ENCODE peak calls at places on chromosomes 13 and 19, in seven cellular contexts. J is stomach, Y is left lung, T is thoracic aorta, W is right lobe of liver, A is H1, L is psoas muscle. C is an unnamed sample.

GRCh38 chr13:112187527-112188297 is 120.8 kb downstream of the SOX1 start:
- DNase-seq in J (no peak), W (no peak), T (no peak), Y (no peak), L (no peak), A (no peak), C (no peak)

GRCh38 chr19:30076751-30077670 is 135.0 kb downstream of the URI1 start:
- DNase-seq in T (no peak), L (no peak), J (no peak), W (peak; percentile 31), A (no peak), Y (peak; percentile 7), C (no peak)

GRCh38 chr19:8517551-8518442 is 3.8 kb upstream of the ZNF414 start:
- DNase-seq in T (no peak), A (no peak), L (no peak), J (no peak), W (no peak), Y (no peak), C (no peak)

GRCh38 chr13:94673841-94674240 is 38.5 kb downstream of the SOX21 start:
- DNase-seq in A (no peak), T (no peak), L (no peak), J (no peak), W (no peak), Y (no peak), C (no peak)

GRCh38 chr13:21657538-21657937 is 13.3 kb upstream of the FGF9 start:
- DNase-seq in J (no peak), L (no peak), A (no peak), T (no peak), Y (no peak), W (no peak), C (no peak)

GRCh38 chr19:28700176-28700575 is 512.8 kb downstream of the UQCRFS1 start:
- DNase-seq in T (no peak), Y (no peak), A (no peak), L (no peak), W (no peak), J (no peak), C (no peak)

GRCh38 chr13:109126973-109127615 is 497.7 kb downstream of the MYO16 start:
- DNase-seq in T (no peak), Y (no peak), L (no peak), J (no peak), W (no peak), A (no peak), C (no peak)

GRCh38 chr19:44757735-44758505 is 9.4 kb downstream of the BCL3 start:
- DNase-seq in Y (peak; percentile 65), A (peak; percentile 77), W (no peak), L (peak; percentile 85), J (peak; percentile 61), T (no peak), C (no peak)

GRCh38 chr19:15629003-15629880 is 11.5 kb upstream of the CYP4F3 start:
- DNase-seq in T (peak; percentile 38), J (peak; percentile 90), A (peak; percentile 83), W (peak; percentile 86), L (peak; percentile 74), Y (peak; percentile 79), C (peak; percentile 1)

GRCh38 chr13:43872181-43872580 is 7.4 kb downstream of the CCDC122 start:
- DNase-seq in W (no peak), A (no peak), L (no peak), J (no peak), Y (no peak), T (no peak), C (no peak)

GRCh38 chr19:1574763-1575162 is 6.6 kb upstream of the MEX3D start:
- DNase-seq in A (no peak), J (no peak), Y (no peak), L (no peak), W (no peak), T (no peak), C (no peak)

GRCh38 chr13:40508767-40509342 is 157.6 kb downstream of the FOXO1 start:
- DNase-seq in Y (no peak), W (no peak), A (no peak), T (no peak), L (no peak), J (no peak), C (no peak)

GRCh38 chr19:8429826-8430225 is 14.9 kb upstream of the HNRNPM start:
- DNase-seq in J (no peak), A (no peak), W (no peak), T (no peak), L (no peak), Y (no peak), C (no peak)

GRCh38 chr13:99086149-99086868 is 108.4 kb upstream of the DOCK9 start:
- DNase-seq in Y (peak; percentile 39), J (peak; percentile 62), W (peak; percentile 68), L (peak; percentile 68), A (peak; percentile 74), T (no peak), C (no peak)

GRCh38 chr13:28387740-28388501 is 107.0 kb downstream of the FLT1 start:
- DNase-seq in W (no peak), Y (no peak), T (no peak), L (no peak), A (no peak), J (no peak), C (no peak)

GRCh38 chr13:47299316-47299715 is 402.5 kb upstream of the HTR2A start:
- DNase-seq in A (no peak), L (no peak), T (no peak), W (no peak), J (no peak), Y (no peak), C (no peak)

GRCh38 chr13:24540236-24541126 is 27.9 kb upstream of the PARP4 start:
- DNase-seq in W (peak; percentile 62), Y (no peak), T (no peak), J (no peak), L (no peak), A (peak; percentile 95), C (no peak)

GRCh38 chr13:95553271-95553588 is 710 bp downstream of the CLDN10 start:
- DNase-seq in Y (no peak), L (no peak), T (no peak), J (no peak), W (no peak), A (no peak), C (no peak)

GRCh38 chr19:41957838-41958366 is 1.2 kb downstream of the RABAC1 start:
- DNase-seq in L (peak; percentile 44), W (peak; percentile 80), Y (peak; percentile 77), A (peak; percentile 72), T (no peak), J (peak; percentile 81), C (peak; percentile 86)

GRCh38 chr13:113912596-113912995 is 48.7 kb upstream of the GAS6 start:
- DNase-seq in J (no peak), W (no peak), T (no peak), L (no peak), Y (no peak), A (no peak), C (no peak)

GRCh38 chr19:40603071-40603718 is 2.0 kb downstream of the LTBP4 start:
- DNase-seq in L (no peak), W (no peak), Y (no peak), A (no peak), J (no peak), T (no peak), C (no peak)

GRCh38 chr13:96821381-96821780 is 172.9 kb downstream of the OXGR1 start:
- DNase-seq in T (no peak), Y (no peak), J (no peak), L (no peak), A (no peak), W (no peak), C (no peak)

GRCh38 chr13:19181621-19182485 is at the start of gene TUBA3C:
- DNase-seq in Y (no peak), W (no peak), T (no peak), L (no peak), J (peak; percentile 17), A (no peak), C (no peak)

GRCh38 chr13:31236211-31236786 is 36.5 kb downstream of the B3GLCT start:
- DNase-seq in A (no peak), Y (no peak), J (no peak), W (no peak), L (no peak), T (no peak), C (peak; percentile 13)

GRCh38 chr13:73215807-73216206 is 157.0 kb downstream of the KLF5 start:
- DNase-seq in A (no peak), W (no peak), Y (no peak), L (no peak), T (no peak), J (peak; percentile 38), C (no peak)

GRCh38 chr13:33185853-33186252 is 99.7 kb downstream of the STARD13 start:
- DNase-seq in J (no peak), L (no peak), T (no peak), W (no peak), Y (no peak), A (no peak), C (no peak)
- H3K4me1 ChIP-seq in J (peaks cover 92% of the 10 kb centered on the region), L (no peaks in the 10 kb centered on the region), T (peaks cover 75% of the 10 kb centered on the region), W (no peaks in the 10 kb centered on the region), Y (no peaks in the 10 kb centered on the region), A (no peaks in the 10 kb centered on the region), C (peaks cover 3% of the 10 kb centered on the region)

GRCh38 chr19:37909661-37910199 is 2.7 kb downstream of the SIPA1L3 start:
- DNase-seq in W (no peak), L (no peak), Y (no peak), A (no peak), T (no peak), J (no peak), C (no peak)
- H3K4me1 ChIP-seq in W (no peaks in the 10 kb centered on the region), L (peaks cover 18% of the 10 kb centered on the region), Y (peaks cover 12% of the 10 kb centered on the region), A (peaks cover 29% of the 10 kb centered on the region), T (peaks cover 13% of the 10 kb centered on the region), J (peaks cover 31% of the 10 kb centered on the region), C (peaks cover 4% of the 10 kb centered on the region)

DNA sequence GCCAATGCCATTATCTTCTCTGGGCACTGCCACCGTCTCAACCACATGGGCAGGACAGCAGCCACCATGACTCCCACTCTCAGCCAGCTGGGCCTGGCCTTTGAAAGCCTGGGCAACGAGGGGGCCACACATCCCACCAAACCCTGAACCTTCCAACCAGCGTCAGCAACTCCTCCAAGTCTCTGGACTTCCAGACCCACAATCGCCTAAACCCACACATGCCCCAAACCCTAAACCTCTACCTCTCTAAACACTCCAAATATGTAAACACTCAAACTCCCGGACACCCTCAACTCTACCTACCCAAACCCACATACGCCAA is 949 bp downstream of the C3 start:
- DNase-seq in J (no peak), W (no peak), A (no peak), Y (no peak), T (no peak), L (no peak), C (no peak)
- H3K4me1 ChIP-seq in J (peaks cover 8% of the 10 kb centered on the region), W (no peaks in the 10 kb centered on the region), A (no peaks in the 10 kb centered on the region), Y (peaks cover 26% of the 10 kb centered on the region), T (peaks cover 5% of the 10 kb centered on the region), L (no peaks in the 10 kb centered on the region), C (peaks cover 7% of the 10 kb centered on the region)

DNA sequence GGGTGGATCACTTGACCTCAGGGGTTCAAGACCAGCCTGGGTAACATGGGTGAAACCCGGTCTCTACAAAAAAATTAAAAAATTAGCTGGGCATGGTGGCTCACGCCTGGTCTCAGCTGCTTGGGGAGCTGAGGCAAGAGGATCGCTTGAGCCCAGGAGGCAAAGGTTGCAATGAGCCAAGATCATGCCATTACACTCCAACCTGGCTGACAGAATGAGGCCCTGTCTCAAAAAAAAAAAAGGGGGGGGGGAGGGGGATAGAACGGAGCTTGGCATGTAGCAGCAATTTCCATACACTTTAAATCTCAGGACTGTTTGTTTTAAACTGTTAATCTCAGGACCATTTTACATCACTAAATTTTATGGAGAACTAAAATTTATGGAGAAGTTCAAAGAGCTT is 2.2 kb downstream of the ACP7 start:
- DNase-seq in L (no peak), W (no peak), T (no peak), J (no peak), Y (no peak), A (no peak), C (no peak)
- H3K4me1 ChIP-seq in L (no peaks in the 10 kb centered on the region), W (no peaks in the 10 kb centered on the region), T (peaks cover 7% of the 10 kb centered on the region), J (peaks cover 18% of the 10 kb centered on the region), Y (peaks cover 7% of the 10 kb centered on the region), A (no peaks in the 10 kb centered on the region), C (peaks cover 2% of the 10 kb centered on the region)

GRCh38 chr13:37488682-37489081 is 109.9 kb downstream of the POSTN start:
- DNase-seq in T (no peak), L (no peak), Y (no peak), A (no peak), J (no peak), W (no peak), C (no peak)
- H3K4me1 ChIP-seq in T (peaks cover 40% of the 10 kb centered on the region), L (no peaks in the 10 kb centered on the region), Y (no peaks in the 10 kb centered on the region), A (no peaks in the 10 kb centered on the region), J (peaks cover 14% of the 10 kb centered on the region), W (no peaks in the 10 kb centered on the region), C (no peaks in the 10 kb centered on the region)

C was measured in iPS DF 6.9.